ENCODE peak calls at places on chromosomes 5 and 9, in ten cellular contexts. B is CD8-positive, alpha-beta T cell; U is astrocyte; M is neural progenitor cell; T is A673; N is cardiac muscle cell; O is breast epithelium; F is endothelial cell of umbilical vein; S is CD4-positive, alpha-beta T cell; D is tibial nerve. Q is an unnamed sample.

GRCh38 chr9:110712955-110713354 is 44.4 kb downstream of the MUSK start:
- DNase-seq in B (no peak), U (no peak), M (no peak), T (no peak), N (no peak), O (no peak), F (no peak), S (no peak), D (no peak), Q (no peak)

GRCh38 chr9:37920471-37921167 is 16.7 kb upstream of the SLC25A51 start:
- DNase-seq in B (no peak), U (no peak), M (peak), T (no peak), N (peak), O (no peak), F (no peak), S (no peak), D (no peak), Q (no peak)

GRCh38 chr5:149820536-149821503 is 90.7 kb downstream of the PPARGC1B start:
- DNase-seq in B (no peak), U (no peak), M (no peak), T (peak), N (no peak), O (no peak), F (no peak), S (no peak), D (no peak), Q (no peak)

GRCh38 chr5:59091965-59092364 is 509.1 kb downstream of the RAB3C start:
- DNase-seq in B (no peak), U (no peak), M (no peak), T (no peak), N (no peak), O (no peak), F (no peak), S (no peak), D (no peak), Q (no peak)

GRCh38 chr9:28671000-28671399 is 1097.7 kb upstream of the C9orf72 start:
- DNase-seq in B (no peak), U (no peak), M (no peak), T (no peak), N (no peak), O (no peak), F (no peak), S (no peak), D (no peak), Q (no peak)

GRCh38 chr9:8338742-8339425 is 539.3 kb upstream of the DMAC1 start:
- DNase-seq in B (no peak), U (peak), M (no peak), T (no peak), N (no peak), O (no peak), F (no peak), S (no peak), D (no peak), Q (no peak)

GRCh38 chr5:69335341-69335975 is 2.9 kb upstream of the CCDC125 start:
- DNase-seq in B (no peak), U (no peak), M (no peak), T (no peak), N (no peak), O (no peak), F (no peak), S (no peak), D (no peak), Q (no peak)

GRCh38 chr5:177477701-177478477 is 4.5 kb upstream of the DBN1 start:
- DNase-seq in B (no peak), U (no peak), M (no peak), T (no peak), N (no peak), O (no peak), F (no peak), S (no peak), D (no peak), Q (no peak)

GRCh38 chr9:3863114-3863528 is 337.3 kb upstream of the RFX3 start:
- DNase-seq in B (no peak), U (peak), M (no peak), T (peak), N (no peak), O (no peak), F (peak), S (no peak), D (peak), Q (no peak)

GRCh38 chr9:98164912-98165311 is 27.5 kb downstream of the CORO2A start:
- DNase-seq in B (no peak), U (no peak), M (no peak), T (no peak), N (no peak), O (no peak), F (no peak), S (no peak), D (no peak), Q (no peak)

GRCh38 chr9:129748249-129748648 is 4.6 kb downstream of the PTGES start:
- DNase-seq in B (no peak), U (peak), M (no peak), T (no peak), N (no peak), O (no peak), F (no peak), S (no peak), D (no peak), Q (no peak)

GRCh38 chr5:126848253-126848652 is 71.3 kb downstream of the LMNB1 start:
- DNase-seq in B (no peak), U (no peak), M (no peak), T (no peak), N (no peak), O (no peak), F (no peak), S (no peak), D (no peak), Q (no peak)
- TF ChIP-seq CTCF in B (no peak), U (no peak), M (no peak), T (no peak), N (no peak), O (no peak), F (no peak), S (no peak), D (no peak), Q (no peak)

DNA sequence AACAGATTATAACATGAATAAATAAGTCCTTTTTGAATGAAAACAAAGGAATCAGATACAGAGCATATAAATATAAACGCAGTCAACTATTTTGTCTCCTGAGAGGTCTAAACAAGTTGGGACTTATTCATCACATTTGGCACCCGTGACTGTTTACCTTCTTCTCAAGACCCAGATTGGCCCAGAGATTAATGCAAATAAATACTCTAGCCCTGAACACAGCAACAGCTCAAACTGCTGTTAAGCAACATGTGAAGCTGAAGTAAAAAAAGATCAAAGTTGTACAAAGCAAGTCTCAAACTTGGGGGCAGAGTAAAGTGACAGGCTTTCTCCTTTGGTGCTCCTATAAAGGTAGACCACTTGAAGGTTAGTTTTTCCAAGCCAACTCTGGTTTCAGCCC is 95.0 kb upstream of the NR5A1 start:
- DNase-seq in B (no peak), U (no peak), M (no peak), T (no peak), N (no peak), O (no peak), F (no peak), S (no peak), D (no peak), Q (no peak)
- H3K27ac ChIP-seq in B (no peak), U (no peak), M (no peak), T (no peak), N (no peak), O (peak), F (no peak), S (no peak), D (no peak), Q (no peak)

DNA sequence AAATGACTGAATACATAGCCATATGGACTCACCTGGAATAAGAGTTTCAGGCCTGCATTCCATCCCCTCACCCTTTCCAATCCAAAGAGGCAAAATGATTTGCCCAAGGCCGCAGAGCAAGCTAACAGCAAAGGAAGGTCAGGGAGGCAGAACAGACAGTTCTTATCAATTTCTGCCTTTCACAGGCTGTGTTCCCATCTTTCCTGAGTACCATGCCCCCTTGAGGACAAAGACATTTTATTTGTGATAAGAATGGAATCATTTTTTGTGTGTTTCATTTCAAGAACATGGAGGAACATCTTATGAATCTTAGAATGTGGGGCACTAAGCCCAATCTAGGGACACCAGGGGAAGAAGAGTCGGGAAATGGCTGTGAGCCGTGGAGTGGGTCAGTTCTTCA is 13.9 kb downstream of the LHFPL2 start:
- DNase-seq in B (no peak), U (no peak), M (no peak), T (peak), N (no peak), O (no peak), F (peak), S (no peak), D (no peak), Q (peak)
- TF ChIP-seq CTCF in B (no peak), U (peak), M (peak), T (peak), N (peak), O (no peak), F (no peak), S (no peak), D (no peak), Q (no peak)

GRCh38 chr5:174310243-174310642 is 264.7 kb downstream of the NSG2 start:
- DNase-seq in B (no peak), U (no peak), M (no peak), T (no peak), N (no peak), O (peak), F (no peak), S (no peak), D (no peak), Q (peak)
- H3K27ac ChIP-seq in B (no peak), U (no peak), M (no peak), T (no peak), N (no peak), O (no peak), F (no peak), S (no peak), D (no peak), Q (no peak)

DNA sequence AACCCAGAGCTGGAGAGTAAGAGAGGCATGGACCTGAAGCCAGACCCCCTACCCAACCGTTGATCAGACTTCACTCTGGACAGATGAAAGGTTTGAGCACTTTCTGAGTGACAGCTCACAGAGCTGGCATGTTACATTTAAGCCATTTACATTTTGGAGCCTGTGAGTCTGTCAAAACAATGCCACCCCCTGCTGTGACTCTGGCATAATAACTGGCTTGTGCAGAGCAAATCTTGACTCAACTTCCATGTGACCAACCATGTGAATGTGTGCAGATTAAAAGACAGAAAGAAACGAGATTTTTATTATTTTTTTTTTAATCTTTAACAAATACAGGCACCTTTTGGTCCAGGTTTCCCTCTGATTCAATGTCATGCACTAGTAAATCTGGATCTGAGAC is 48.5 kb downstream of the MFAP3 start:
- DNase-seq in B (no peak), U (no peak), M (peak), T (peak), N (no peak), O (no peak), F (no peak), S (no peak), D (no peak), Q (no peak)
- TF ChIP-seq CTCF in B (no peak), U (no peak), M (no peak), T (no peak), N (no peak), O (no peak), F (no peak), S (no peak), D (no peak), Q (no peak)

GRCh38 chr9:96413312-96414221 is 4.6 kb downstream of the ZNF367 start:
- DNase-seq in B (no peak), U (no peak), M (no peak), T (peak), N (no peak), O (no peak), F (no peak), S (no peak), D (no peak), Q (no peak)
- H3K27ac ChIP-seq in B (peak), U (no peak), M (no peak), T (no peak), N (no peak), O (no peak), F (no peak), S (no peak), D (no peak), Q (no peak)